ENCODE peak calls at places on chromosomes 13 and 19, in eight cellular contexts. B, A, W, Q, O, P, X and V are unnamed samples.

GRCh38 chr19:1047696-1048147 is 7.8 kb downstream of the ABCA7 start:
- DNase-seq in W (no peak), Q (no peak), O (no peak), A (no peak), B (no peak), X (no peak), P (no peak), V (no peak)

GRCh38 chr13:106350208-106350607 is 185.3 kb downstream of the EFNB2 start:
- DNase-seq in B (no peak), A (no peak), P (no peak), Q (no peak), W (no peak), X (peak), O (no peak), V (no peak)

GRCh38 chr19:1783874-1784273 is 28.2 kb downstream of the ATP8B3 start:
- DNase-seq in P (no peak), X (no peak), A (no peak), W (no peak), B (no peak), Q (no peak), O (no peak), V (no peak)

GRCh38 chr19:45764947-45765346 is 4.1 kb downstream of the SIX5 start:
- DNase-seq in X (no peak), W (no peak), Q (no peak), P (no peak), O (no peak), A (no peak), B (no peak), V (no peak)

GRCh38 chr13:75876371-75877050 is 240.4 kb downstream of the LMO7 start:
- DNase-seq in B (peak), W (no peak), P (peak), A (peak), X (peak), Q (peak), O (peak), V (peak)

GRCh38 chr13:35191883-35192282 is 249.8 kb downstream of the NBEA start:
- DNase-seq in A (no peak), B (no peak), Q (no peak), P (no peak), W (no peak), O (no peak), X (no peak), V (no peak)

GRCh38 chr19:10338940-10339339 is 484 bp downstream of the ICAM3 start:
- DNase-seq in B (no peak), Q (no peak), P (no peak), X (no peak), O (no peak), A (no peak), W (no peak), V (no peak)

GRCh38 chr13:67147257-67148218 is 82.6 kb downstream of the PCDH9 start:
- DNase-seq in O (no peak), Q (no peak), B (no peak), A (no peak), W (no peak), P (peak), X (no peak), V (no peak)

GRCh38 chr19:18450934-18451836 is 13.3 kb upstream of the ISYNA1 start:
- DNase-seq in X (peak), A (peak), W (peak), B (peak), P (peak), O (peak), Q (peak), V (peak)

GRCh38 chr13:98930014-98930625 is 47.7 kb downstream of the DOCK9 start:
- DNase-seq in X (no peak), Q (no peak), B (no peak), P (no peak), W (no peak), A (no peak), O (no peak), V (no peak)

GRCh38 chr13:27620377-27621115 is at the start of gene LNX2:
- DNase-seq in A (peak), W (peak), Q (peak), O (peak), B (peak), P (peak), X (peak), V (peak)

GRCh38 chr13:30737511-30738342 is 2.4 kb downstream of the ALOX5AP start:
- DNase-seq in B (no peak), W (no peak), O (no peak), A (no peak), P (no peak), X (no peak), Q (no peak), V (no peak)

GRCh38 chr13:102587916-102588315 is 8.9 kb upstream of the TPP2 start:
- DNase-seq in W (no peak), Q (no peak), B (no peak), P (no peak), A (no peak), X (no peak), O (no peak), V (no peak)

GRCh38 chr13:110298566-110299321 is 8.2 kb downstream of the COL4A1 start:
- DNase-seq in P (no peak), Q (no peak), B (no peak), X (no peak), O (no peak), A (no peak), W (no peak), V (no peak)

GRCh38 chr19:48249502-48250014 is 6.2 kb downstream of the CARD8 start:
- DNase-seq in P (no peak), W (peak), Q (peak), A (no peak), O (no peak), B (peak), X (no peak), V (no peak)

GRCh38 chr19:11034449-11035213 is 54.6 kb upstream of the LDLR start:
- DNase-seq in W (no peak), X (no peak), O (no peak), P (no peak), Q (no peak), A (no peak), B (no peak), V (no peak)

GRCh38 chr13:112074139-112074710 is 7.3 kb downstream of the SOX1 start:
- DNase-seq in P (no peak), O (no peak), W (no peak), A (no peak), B (no peak), X (no peak), Q (no peak), V (peak)